ENCODE peak calls at places on chromosome 2, in seven cellular contexts. E is heart right ventricle; Z is activated T-helper 1 cell treated with Interleukin-2 at 50 U/mL for 16 hours; V is amygdala; S is astrocyte of the spinal cord; H is small intestine; I is stimulated activated CD4-positive, alpha-beta T cell treated with anti-CD3 and anti-CD28 coated beads, TNF-alpha, amount 100 ng/mL, for 24 hours. M is an unnamed sample.

GRCh38 chr2:45353879-45354278 is 257.2 kb downstream of the SRBD1 start:
- DNase-seq in E (no peak), V (no peak), S (peak; percentile 99), I (no peak), Z (no peak), H (no peak), M (no peak)

GRCh38 chr2:669323-669722 is 7.9 kb downstream of the TMEM18 start:
- DNase-seq in E (no peak), S (peak; percentile 70), I (no peak), H (no peak), V (no peak), Z (no peak), M (no peak)

GRCh38 chr2:85326946-85327756 is 638 bp downstream of the TGOLN2 start:
- DNase-seq in S (peak; percentile 54), H (peak; percentile 57), I (no peak), Z (peak; percentile 47), E (peak; percentile 58), V (no peak), M (peak; percentile 22)

GRCh38 chr2:222862915-222863544 is 2.2 kb downstream of the ACSL3 start:
- DNase-seq in V (no peak), I (no peak), E (no peak), S (no peak), H (no peak), Z (no peak), M (no peak)

GRCh38 chr2:231714639-231715498 is 6.5 kb downstream of the PTMA start:
- DNase-seq in I (peak; percentile 68), E (peak; percentile 77), S (peak; percentile 44), H (peak; percentile 72), V (no peak), Z (peak; percentile 58), M (peak; percentile 72)

GRCh38 chr2:11642972-11643371 is 27.0 kb downstream of the NTSR2 start:
- DNase-seq in S (no peak), Z (no peak), V (no peak), E (no peak), H (no peak), I (no peak), M (no peak)

GRCh38 chr2:64938607-64939285 is 50.5 kb upstream of the SLC1A4 start:
- DNase-seq in Z (no peak), E (no peak), S (no peak), V (no peak), H (peak; percentile 17), I (no peak), M (no peak)

GRCh38 chr2:171248205-171248662 is 87.5 kb upstream of the TLK1 start:
- DNase-seq in V (no peak), E (no peak), S (no peak), H (peak; percentile 25), I (no peak), Z (no peak), M (no peak)

GRCh38 chr2:10043256-10043905 is at the start of gene KLF11:
- DNase-seq in Z (peak; percentile 73), V (no peak), H (peak; percentile 88), I (peak; percentile 59), E (peak; percentile 95), S (peak; percentile 85), M (peak; percentile 75)

GRCh38 chr2:172680595-172681176 is 55.0 kb upstream of the RAPGEF4 start:
- DNase-seq in E (peak; percentile 13), H (no peak), Z (no peak), S (no peak), I (no peak), V (no peak), M (no peak)

GRCh38 chr2:69828913-69829242 is 582 bp upstream of the GMCL1 start:
- DNase-seq in S (no peak), V (no peak), Z (no peak), I (no peak), E (no peak), H (no peak), M (no peak)

GRCh38 chr2:173965372-173966025 is at the start of gene SP3:
- DNase-seq in H (peak; percentile 98), E (peak; percentile 99), S (peak; percentile 99), I (peak; percentile 88), V (peak; percentile 89), Z (peak; percentile 95), M (peak; percentile 92)

GRCh38 chr2:237456200-237456731 is 30.8 kb upstream of the MLPH start:
- DNase-seq in I (no peak), S (peak; percentile 94), E (peak; percentile 71), Z (no peak), V (no peak), H (no peak), M (no peak)

GRCh38 chr2:173851256-173851655 is 113.9 kb downstream of the SP3 start:
- DNase-seq in E (no peak), V (no peak), H (no peak), Z (no peak), I (no peak), S (peak; percentile 14), M (no peak)

GRCh38 chr2:200871151-200871550 is 6.7 kb upstream of the CLK1 start:
- DNase-seq in V (no peak), I (no peak), H (no peak), Z (no peak), S (no peak), E (no peak), M (no peak)

GRCh38 chr2:59787095-59787494 is 766.4 kb downstream of the BCL11A start:
- DNase-seq in I (no peak), S (no peak), Z (no peak), V (no peak), E (no peak), H (no peak), M (no peak)

GRCh38 chr2:239675856-239676715 is 275.3 kb upstream of the HDAC4 start:
- DNase-seq in E (no peak), S (no peak), V (no peak), I (no peak), H (no peak), Z (no peak), M (no peak)

GRCh38 chr2:241799522-241800197 is 9.3 kb upstream of the NEU4 start:
- DNase-seq in V (no peak), Z (no peak), I (no peak), S (no peak), E (no peak), H (no peak), M (no peak)

GRCh38 chr2:230921806-230922595 is 3.0 kb downstream of the GPR55 start:
- DNase-seq in H (no peak), V (no peak), Z (no peak), E (no peak), S (no peak), I (no peak), M (no peak)

GRCh38 chr2:200483729-200484198 is 26.1 kb downstream of the KCTD18 start:
- DNase-seq in H (peak; percentile 63), S (peak; percentile 42), V (no peak), I (no peak), E (no peak), Z (no peak), M (no peak)

GRCh38 chr2:43217228-43218220 is 8.9 kb downstream of the ZFP36L2 start:
- DNase-seq in V (no peak), Z (no peak), S (peak; percentile 35), E (peak; percentile 34), I (no peak), H (no peak), M (no peak)